ENCODE peak calls at places on chromosomes 7 and 10, in four cellular contexts. P is GM12878, F is GM12891, B is K562. Z is an unnamed sample.

GRCh38 chr7:131039355-131039762 is 288.3 kb upstream of the MKLN1 start:
- DNase-seq in B (no peak), F (no peak), P (no peak), Z (no peak)

GRCh38 chr7:110317699-110318265 is 773.1 kb upstream of the LRRN3 start:
- DNase-seq in B (no peak), P (no peak), F (no peak), Z (no peak)

GRCh38 chr7:98078197-98078870 is 28.3 kb upstream of the LMTK2 start:
- DNase-seq in F (no peak), P (no peak), B (no peak), Z (no peak)

GRCh38 chr7:12174931-12175330 is 36.2 kb upstream of the TMEM106B start:
- DNase-seq in B (no peak), P (no peak), F (no peak), Z (no peak)

GRCh38 chr7:115293628-115294236 is 371.8 kb downstream of the MDFIC start:
- DNase-seq in F (no peak), B (no peak), P (no peak), Z (no peak)

GRCh38 chr10:43389867-43390266 is 18.4 kb downstream of the FXYD4 start:
- DNase-seq in B (no peak), F (no peak), P (no peak), Z (no peak)

GRCh38 chr7:74502216-74502891 is 48.6 kb downstream of the GTF2IRD1 start:
- DNase-seq in F (no peak), P (no peak), B (no peak), Z (no peak)

GRCh38 chr10:1358860-1359598 is 302.8 kb downstream of the WDR37 start:
- DNase-seq in F (no peak), P (no peak), B (no peak), Z (peak; percentile 4)

GRCh38 chr7:12158334-12159060 is 52.6 kb upstream of the TMEM106B start:
- DNase-seq in B (no peak), P (no peak), F (no peak), Z (no peak)

GRCh38 chr10:103620891-103621777 is 127.6 kb downstream of the NEURL1 start:
- DNase-seq in F (no peak), B (no peak), P (no peak), Z (no peak)

GRCh38 chr7:40674316-40674715 is 539.5 kb downstream of the SUGCT start:
- DNase-seq in F (no peak), B (no peak), P (no peak), Z (no peak)

GRCh38 chr10:15321431-15322321 is 49.4 kb downstream of the FAM171A1 start:
- DNase-seq in F (no peak), B (no peak), P (no peak), Z (no peak)

GRCh38 chr7:124390301-124390700 is 357.4 kb upstream of the TMEM229A start:
- DNase-seq in B (no peak), F (no peak), P (no peak), Z (no peak)

GRCh38 chr10:2680802-2681201 is 386.5 kb upstream of the PFKP start:
- DNase-seq in P (no peak), B (no peak), F (no peak), Z (no peak)

GRCh38 chr10:72694476-72695369 is 2.8 kb downstream of the MCU start:
- DNase-seq in P (no peak), B (no peak), F (no peak), Z (peak; percentile 82)

GRCh38 chr10:114925675-114926204 is 12.3 kb upstream of the TRUB1 start:
- DNase-seq in F (peak; percentile 2), B (no peak), P (no peak), Z (no peak)

GRCh38 chr7:155352076-155352752 is 54.5 kb downstream of the INSIG1 start:
- DNase-seq in F (no peak), P (no peak), B (no peak), Z (no peak)

GRCh38 chr10:77943086-77943901 is 16.7 kb upstream of the DLG5 start:
- DNase-seq in F (no peak), B (no peak), P (no peak), Z (no peak)

GRCh38 chr7:46022397-46022796 is 101.3 kb upstream of the IGFBP3 start:
- DNase-seq in F (no peak), B (no peak), P (no peak), Z (no peak)

GRCh38 chr7:44693641-44694313 is 54.9 kb upstream of the ZMIZ2 start:
- DNase-seq in B (no peak), P (no peak), F (no peak), Z (no peak)

GRCh38 chr7:33422825-33423645 is 293.7 kb downstream of the BBS9 start:
- DNase-seq in F (no peak), P (no peak), B (no peak), Z (no peak)

GRCh38 chr7:151014950-151015349 is 9.3 kb downstream of the ATG9B start:
- DNase-seq in F (no peak), B (no peak), P (no peak), Z (no peak)

GRCh38 chr10:102876747-102877153 is 7.5 kb downstream of the AS3MT start:
- DNase-seq in F (no peak), P (no peak), B (no peak), Z (no peak)

GRCh38 chr10:45471531-45472310 is 97.7 kb downstream of the ALOX5 start:
- DNase-seq in F (no peak), B (no peak), P (no peak), Z (no peak)

GRCh38 chr7:13416071-13416470 is 573.4 kb downstream of the ETV1 start:
- DNase-seq in F (no peak), B (no peak), P (no peak), Z (no peak)

GRCh38 chr7:4690953-4691856 is 9.1 kb downstream of the FOXK1 start:
- DNase-seq in B (no peak), P (no peak), F (no peak), Z (no peak)

GRCh38 chr7:5824297-5824610 is 42.8 kb upstream of the RNF216 start:
- DNase-seq in P (no peak), F (no peak), B (peak; percentile 7), Z (no peak)

GRCh38 chr10:72248477-72249151 is 25.1 kb upstream of the DDIT4 start:
- DNase-seq in P (peak; percentile 99), F (peak; percentile 55), B (no peak), Z (peak; percentile 70)

GRCh38 chr10:103853428-103854264 is 1.7 kb downstream of the SH3PXD2A start:
- DNase-seq in P (no peak), B (no peak), F (no peak), Z (no peak)

GRCh38 chr7:88693131-88693530 is 66.4 kb upstream of the ZNF804B start:
- DNase-seq in P (no peak), F (no peak), B (no peak), Z (no peak)

GRCh38 chr7:148882668-148883232 is 1.3 kb downstream of the EZH2 start:
- DNase-seq in P (no peak), B (no peak), F (no peak), Z (no peak)

DNA sequence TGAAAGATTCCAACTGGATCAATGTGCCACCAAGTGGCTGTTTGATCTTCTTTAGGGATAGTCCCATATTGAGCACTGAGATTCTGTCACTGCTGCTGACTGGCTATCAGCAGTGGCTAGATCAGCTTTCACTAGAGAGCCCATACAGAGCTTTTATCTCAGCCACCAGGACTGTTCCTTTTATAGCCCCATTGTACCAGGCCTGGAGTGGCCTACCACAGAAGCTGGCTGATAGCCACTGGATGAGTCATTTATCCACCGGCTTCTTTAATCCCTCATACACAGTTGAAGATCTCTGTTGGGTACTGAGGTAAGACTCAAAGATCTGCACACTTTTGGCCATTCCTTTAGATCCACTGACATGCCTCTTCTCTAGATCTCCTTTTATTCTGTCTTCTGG is 1101.1 kb downstream of the SORCS3 start:
- DNase-seq in B (no peak), F (no peak), P (no peak), Z (no peak)
- TF ChIP-seq SPI1 in B (no peak), F (no peak), P (no peak), Z (no peak)

DNA sequence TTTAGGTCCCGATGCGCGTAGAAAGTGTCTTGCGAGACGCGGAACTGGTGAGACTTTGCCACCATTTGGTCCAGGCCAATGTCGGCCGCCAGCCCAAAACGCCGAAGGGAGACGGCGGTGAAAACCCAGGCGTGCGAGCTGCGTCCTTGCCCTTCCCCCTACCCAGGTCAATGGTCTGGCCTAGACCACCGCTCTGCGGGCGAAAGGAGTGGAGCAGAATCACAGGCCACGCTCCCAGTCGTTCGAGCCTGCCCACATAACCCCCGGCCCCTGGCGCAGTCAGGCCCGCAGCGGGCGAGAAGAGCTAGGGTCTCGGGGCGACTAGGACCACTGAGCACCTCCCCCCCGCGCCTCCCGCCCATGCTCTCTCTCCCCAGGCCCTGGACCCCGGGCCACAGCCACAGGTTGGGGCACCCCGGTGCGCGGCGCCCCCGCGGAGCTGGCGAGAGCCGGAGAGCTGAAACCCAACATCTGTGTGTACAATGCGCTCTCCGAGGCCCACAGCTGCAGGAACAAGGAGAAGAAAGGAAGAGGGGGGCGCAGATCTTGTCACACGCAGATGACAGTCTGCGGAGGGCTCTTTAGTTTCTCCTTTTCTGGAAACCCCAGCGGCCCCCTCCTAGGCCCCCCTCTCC is 354.8 kb downstream of the DNAJB6 start:
- DNase-seq in B (no peak), F (no peak), P (no peak), Z (no peak)
- TF ChIP-seq SPI1 in B (no peak), F (no peak), P (no peak), Z (no peak)

GRCh38 chr10:113893570-113893969 is 39.1 kb downstream of the NHLRC2 start:
- DNase-seq in F (no peak), B (no peak), P (no peak), Z (no peak)

GRCh38 chr10:113897693-113898618 is 43.5 kb downstream of the NHLRC2 start:
- DNase-seq in P (no peak), B (no peak), F (no peak), Z (no peak)

GRCh38 chr10:113895018-113895417 is 40.6 kb downstream of the NHLRC2 start:
- DNase-seq in F (no peak), B (no peak), P (no peak), Z (no peak)

GRCh38 chr10:113891476-113891875 is 37.0 kb downstream of the NHLRC2 start:
- DNase-seq in F (no peak), B (no peak), P (no peak), Z (no peak)

DNA sequence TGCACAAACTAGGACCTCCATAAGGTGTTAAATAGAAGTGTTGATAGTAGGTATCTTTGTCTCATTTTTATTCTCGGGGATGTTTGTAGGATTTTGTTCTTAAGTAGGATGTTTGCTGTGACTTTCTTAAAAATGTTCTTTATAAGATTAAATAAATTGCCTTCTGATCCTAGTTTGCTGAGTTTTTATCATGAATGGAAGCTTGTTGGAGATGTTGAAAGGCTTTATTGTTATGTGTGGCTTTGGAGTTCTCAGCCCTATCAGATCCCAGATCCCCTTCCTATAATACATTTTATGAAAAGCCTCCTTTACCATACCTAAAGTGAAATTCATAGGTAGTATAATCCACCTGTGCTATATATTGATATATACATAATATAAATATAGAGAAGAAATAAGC is 40.1 kb downstream of the NHLRC2 start:
- DNase-seq in B (no peak), F (no peak), P (no peak), Z (no peak)
- TF ChIP-seq SPI1 in B (no peak), F (no peak), P (no peak), Z (no peak)

GRCh38 chr10:16968722-16969055 is 151.5 kb upstream of the RSU1 start:
- DNase-seq in P (no peak), F (no peak), B (no peak), Z (no peak)

GRCh38 chr10:16965242-16965620 is 148.0 kb upstream of the RSU1 start:
- DNase-seq in F (no peak), P (no peak), B (no peak), Z (no peak)

GRCh38 chr10:16967000-16967865 is 150.0 kb upstream of the RSU1 start:
- DNase-seq in B (no peak), F (no peak), P (no peak), Z (no peak)

GRCh38 chr10:16965740-16966447 is 148.7 kb upstream of the RSU1 start:
- DNase-seq in B (no peak), P (no peak), F (no peak), Z (no peak)

GRCh38 chr10:16967866-16968721 is 150.9 kb upstream of the RSU1 start:
- DNase-seq in P (no peak), B (no peak), F (no peak), Z (no peak)
- TF ChIP-seq SPI1 in P (no peak), B (no peak), F (no peak), Z (no peak)